ENCODE peak calls at places on chromosomes 5 and 9, in six cellular contexts. L, D, Y, Z, X and J are unnamed samples.

GRCh38 chr9:133580416-133580738 is 28.8 kb downstream of the FAM163B start:
- DNase-seq in L (no peak), D (no peak), Y (no peak), Z (no peak), X (no peak), J (no peak)

GRCh38 chr5:178236685-178237084 is 4.1 kb upstream of the PHYKPL start:
- DNase-seq in L (no peak), D (no peak), Y (no peak), Z (no peak), X (peak), J (no peak)

GRCh38 chr5:178090856-178091255 is 22.5 kb upstream of the N4BP3 start:
- DNase-seq in L (peak), D (no peak), Y (no peak), Z (no peak), X (no peak), J (no peak)

GRCh38 chr5:59999056-59999455 is 105.5 kb upstream of the PDE4D start:
- DNase-seq in L (no peak), D (peak), Y (peak), Z (no peak), X (no peak), J (peak)

GRCh38 chr5:2007906-2008437 is 125.2 kb upstream of the IRX4 start:
- DNase-seq in L (no peak), D (no peak), Y (no peak), Z (no peak), X (no peak), J (no peak)

GRCh38 chr5:77847814-77848290 is 71.7 kb upstream of the TBCA start:
- DNase-seq in L (no peak), D (no peak), Y (no peak), Z (no peak), X (no peak), J (no peak)

GRCh38 chr5:133298447-133298846 is 246.6 kb downstream of the HSPA4 start:
- DNase-seq in L (no peak), D (no peak), Y (no peak), Z (no peak), X (no peak), J (no peak)

GRCh38 chr5:101278011-101278687 is 375.1 kb upstream of the ST8SIA4 start:
- DNase-seq in L (no peak), D (no peak), Y (peak), Z (no peak), X (no peak), J (peak)

GRCh38 chr5:141771031-141771430 is 89.0 kb upstream of the ARAP3 start:
- DNase-seq in L (no peak), D (no peak), Y (peak), Z (no peak), X (no peak), J (no peak)

GRCh38 chr5:181167814-181168488 is 20.6 kb downstream of the OR2V2 start:
- DNase-seq in L (peak), D (no peak), Y (peak), Z (no peak), X (no peak), J (no peak)
- TF ChIP-seq CTCF in L (peak), D (peak), Y (peak), Z (no peak), X (no peak), J (peak)

GRCh38 chr9:136942112-136942880 is 2.2 kb downstream of the FBXW5 start:
- DNase-seq in L (no peak), D (no peak), Y (no peak), Z (no peak), X (peak), J (no peak)
- H3K4me3 ChIP-seq in L (no peak), D (peak), Y (no peak), Z (no peak), X (no peak), J (no peak)

DNA sequence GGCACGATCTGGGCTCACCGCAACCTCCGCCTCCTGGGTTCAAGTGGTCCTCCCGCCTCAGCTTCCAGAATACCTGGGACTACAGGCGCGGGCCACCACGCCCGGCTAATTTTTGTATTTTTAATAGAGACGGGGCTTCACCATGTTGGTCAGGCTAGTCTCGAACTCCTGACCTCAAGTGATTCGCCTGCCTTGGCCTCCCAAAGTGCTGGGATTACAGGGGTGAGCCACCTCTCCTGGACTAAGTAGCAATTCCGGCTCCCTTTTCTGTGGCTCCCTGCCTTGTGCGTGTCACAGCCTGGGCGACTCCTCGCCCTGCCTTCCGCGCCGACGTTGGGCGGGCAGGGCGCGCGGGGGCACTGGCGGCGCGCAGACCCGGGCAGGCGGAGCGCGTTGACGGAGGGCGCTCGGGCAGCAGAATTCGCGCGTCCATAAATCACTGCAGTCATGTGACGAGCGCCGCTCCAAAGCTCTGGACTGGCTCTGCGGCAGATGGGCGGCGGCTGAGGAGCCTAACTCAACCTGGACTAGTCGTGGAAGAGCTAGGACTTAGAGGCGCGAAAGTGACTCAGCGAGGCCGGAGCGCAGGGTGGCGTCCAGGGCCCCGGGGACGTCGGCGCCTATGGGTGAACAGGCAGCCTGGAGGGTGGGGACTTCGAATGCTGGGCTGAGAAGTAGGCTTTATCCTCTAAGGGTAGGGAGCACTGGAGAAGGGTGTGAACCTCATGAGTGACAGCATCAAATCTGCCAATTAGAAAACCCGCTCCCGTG is 1.4 kb upstream of the CIZ1 start:
- DNase-seq in L (peak), D (no peak), Y (no peak), Z (peak), X (peak), J (peak)
- TF ChIP-seq CTCF in L (peak), D (no peak), Y (no peak), Z (peak), X (peak), J (no peak)

GRCh38 chr5:36844305-36844704 is 32.3 kb upstream of the NIPBL start:
- DNase-seq in L (no peak), D (no peak), Y (no peak), Z (no peak), X (no peak), J (no peak)
- H3K4me3 ChIP-seq in L (no peak), D (no peak), Y (no peak), Z (no peak), X (no peak), J (no peak)